ENCODE peak calls at places on chromosomes 12 and 14, in five cellular contexts. H is H1, M is HepG2, C is GM12878, O is K562. S is an unnamed sample.

GRCh38 chr12:116282371-116283286 is 5.1 kb upstream of the MED13L start:
- DNase-seq in O (peak; percentile 34), H (no peak), M (no peak), C (no peak), S (no peak)

GRCh38 chr14:69887740-69888657 is 8.8 kb downstream of the SMOC1 start:
- DNase-seq in O (no peak), M (peak; percentile 96), C (no peak), H (peak; percentile 10), S (no peak)

GRCh38 chr12:120670667-120671066 is 16.3 kb upstream of the MLEC start:
- DNase-seq in H (no peak), C (peak; percentile 70), M (no peak), O (no peak), S (no peak)

GRCh38 chr14:90624228-90624627 is 192.0 kb downstream of the TTC7B start:
- DNase-seq in C (no peak), M (peak; percentile 42), O (no peak), H (no peak), S (no peak)

GRCh38 chr12:63935361-63935760 is 90.9 kb downstream of the SRGAP1 start:
- DNase-seq in M (no peak), O (no peak), C (no peak), H (no peak), S (no peak)

GRCh38 chr12:91628656-91629055 is 446.0 kb upstream of the DCN start:
- DNase-seq in C (no peak), H (no peak), M (no peak), O (no peak), S (no peak)

GRCh38 chr14:98728024-98728423 is 544.0 kb downstream of the BCL11B start:
- DNase-seq in M (no peak), C (no peak), H (no peak), O (no peak), S (no peak)

GRCh38 chr12:114673169-114673833 is 10.7 kb downstream of the TBX3 start:
- DNase-seq in O (no peak), H (peak; percentile 73), C (no peak), M (no peak), S (peak; percentile 78)

GRCh38 chr14:79852975-79853374 is 358.3 kb downstream of the DIO2 start:
- DNase-seq in H (no peak), C (no peak), M (no peak), O (no peak), S (no peak)

GRCh38 chr12:132493482-132494178 is 3.7 kb downstream of the FBRSL1 start:
- DNase-seq in H (no peak), M (peak; percentile 80), C (no peak), O (peak; percentile 50), S (no peak)

GRCh38 chr14:80202888-80203562 is 8.3 kb downstream of the DIO2 start:
- DNase-seq in C (no peak), M (peak; percentile 6), O (peak; percentile 4), H (peak; percentile 93), S (peak; percentile 20)

GRCh38 chr12:100539209-100539608 is 34.3 kb upstream of the GAS2L3 start:
- DNase-seq in M (no peak), O (no peak), H (peak; percentile 61), C (no peak), S (no peak)

GRCh38 chr14:33273978-33274377 is 335.3 kb downstream of the NPAS3 start:
- DNase-seq in M (no peak), C (peak; percentile 2), H (no peak), O (no peak), S (no peak)

GRCh38 chr12:132437252-132438138 is 52.5 kb upstream of the FBRSL1 start:
- DNase-seq in M (peak; percentile 29), O (no peak), H (peak; percentile 69), C (no peak), S (no peak)

GRCh38 chr14:74085047-74085637 is 386 bp downstream of the LIN52 start:
- DNase-seq in O (peak; percentile 21), C (no peak), M (peak; percentile 10), H (no peak), S (peak; percentile 44)

GRCh38 chr14:71362920-71363584 is 455.8 kb downstream of the PCNX1 start:
- DNase-seq in M (no peak), O (no peak), H (no peak), C (peak; percentile 53), S (no peak)

DNA sequence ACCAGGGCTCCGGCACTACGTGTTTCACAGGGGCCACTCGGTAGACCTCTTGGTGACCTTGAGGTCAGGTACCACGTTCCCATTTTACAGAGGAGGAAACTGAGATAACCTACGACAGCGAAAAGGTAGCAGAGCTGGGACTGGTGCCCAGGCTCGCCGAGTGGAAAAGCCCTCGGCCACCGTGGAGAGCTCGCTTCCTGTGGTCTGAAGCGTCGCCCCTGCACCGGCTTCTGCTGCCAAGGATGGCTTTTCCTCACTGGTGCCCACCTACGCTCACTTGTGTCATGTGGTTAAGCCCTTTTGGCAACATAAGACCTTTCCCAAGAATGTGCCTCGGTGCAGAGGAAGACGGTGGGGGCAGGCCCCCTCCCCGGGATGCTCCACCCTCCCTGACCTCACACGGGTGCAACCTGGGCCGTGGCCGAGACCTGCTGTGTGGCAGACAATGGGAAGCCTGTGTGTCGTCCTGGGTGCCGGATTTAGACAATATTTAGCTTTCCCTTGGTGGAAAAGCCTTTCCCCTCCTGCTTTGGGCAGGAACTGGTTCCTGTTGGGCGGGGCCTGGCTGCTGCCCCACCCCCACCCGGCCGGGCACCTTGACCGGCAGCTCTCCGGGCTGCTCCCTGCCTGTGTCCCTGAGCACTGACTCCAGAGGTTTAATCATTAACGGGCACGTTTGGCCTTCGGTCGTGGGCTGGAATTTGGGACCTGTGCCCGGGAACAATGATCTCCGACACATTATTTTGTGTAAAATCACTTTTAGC is 32.4 kb upstream of the PPP1R13B start:
- DNase-seq in M (peak; percentile 97), H (peak; percentile 73), C (no peak), O (peak; percentile 25), S (peak; percentile 51)
- TF ChIP-seq CHD2 in M (peak; percentile 57), H (no peak), C (no peak), O (no peak), S (no peak)

GRCh38 chr12:109626378-109627115 is 53.0 kb downstream of the MVK start:
- DNase-seq in M (no peak), C (no peak), O (no peak), H (no peak), S (no peak)

GRCh38 chr12:109624467-109624866 is 50.9 kb downstream of the MVK start:
- DNase-seq in H (no peak), O (no peak), M (no peak), C (no peak), S (no peak)

GRCh38 chr12:109627633-109628032 is 54.0 kb downstream of the MVK start:
- DNase-seq in H (no peak), O (no peak), M (no peak), C (no peak), S (no peak)

GRCh38 chr12:109625749-109626377 is 52.3 kb downstream of the MVK start:
- DNase-seq in M (no peak), O (no peak), H (no peak), C (no peak), S (no peak)

GRCh38 chr12:109625131-109625559 is 51.6 kb downstream of the MVK start:
- DNase-seq in O (peak; percentile 31), C (no peak), H (no peak), M (no peak), S (peak; percentile 85)
- TF ChIP-seq CTCF in O (no peak), C (no peak), H (no peak), M (no peak), S (peak; percentile 27)

DNA sequence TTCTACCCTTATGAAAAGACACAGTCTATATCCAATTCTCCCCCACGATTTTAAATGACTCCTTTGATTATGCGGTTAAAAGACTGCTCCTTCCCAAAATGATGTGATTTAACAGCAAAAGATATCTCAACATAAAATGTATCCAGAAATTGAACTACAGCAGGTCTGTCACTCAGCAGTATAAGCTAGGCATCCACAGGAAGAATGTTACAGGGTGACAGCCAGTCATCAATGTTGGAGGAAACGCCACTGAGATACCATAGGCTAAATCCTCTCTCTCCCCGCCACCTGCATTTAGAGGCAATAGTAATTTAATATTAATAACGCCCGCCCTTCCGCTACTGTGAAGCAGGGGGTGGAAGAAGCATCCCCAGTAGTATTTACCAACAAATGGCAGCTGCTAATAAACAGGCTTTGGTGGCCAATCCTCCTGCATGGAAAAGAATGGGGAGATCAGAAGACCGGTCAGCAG is 613 bp downstream of the RECQL start:
- DNase-seq in H (no peak), M (no peak), O (no peak), C (peak; percentile 2), S (no peak)
- TF ChIP-seq TAF1 in H (no peak), M (no peak), O (no peak), C (no peak), S (peak; percentile 8)

GRCh38 chr12:53101931-53102781 is 1.1 kb upstream of the SOAT2 start:
- DNase-seq in M (peak; percentile 79), O (peak; percentile 2), C (no peak), H (no peak), S (no peak)

GRCh38 chr12:53098354-53098981 is 1.0 kb downstream of the IGFBP6 start:
- DNase-seq in M (no peak), H (no peak), O (peak; percentile 31), C (no peak), S (no peak)

GRCh38 chr12:53101266-53101665 is 2.0 kb upstream of the SOAT2 start:
- DNase-seq in M (no peak), C (no peak), O (peak; percentile 0), H (no peak), S (no peak)

GRCh38 chr12:53098982-53099651 is 1.6 kb downstream of the IGFBP6 start:
- DNase-seq in H (peak; percentile 97), M (peak; percentile 91), C (no peak), O (peak; percentile 96), S (peak; percentile 90)

DNA sequence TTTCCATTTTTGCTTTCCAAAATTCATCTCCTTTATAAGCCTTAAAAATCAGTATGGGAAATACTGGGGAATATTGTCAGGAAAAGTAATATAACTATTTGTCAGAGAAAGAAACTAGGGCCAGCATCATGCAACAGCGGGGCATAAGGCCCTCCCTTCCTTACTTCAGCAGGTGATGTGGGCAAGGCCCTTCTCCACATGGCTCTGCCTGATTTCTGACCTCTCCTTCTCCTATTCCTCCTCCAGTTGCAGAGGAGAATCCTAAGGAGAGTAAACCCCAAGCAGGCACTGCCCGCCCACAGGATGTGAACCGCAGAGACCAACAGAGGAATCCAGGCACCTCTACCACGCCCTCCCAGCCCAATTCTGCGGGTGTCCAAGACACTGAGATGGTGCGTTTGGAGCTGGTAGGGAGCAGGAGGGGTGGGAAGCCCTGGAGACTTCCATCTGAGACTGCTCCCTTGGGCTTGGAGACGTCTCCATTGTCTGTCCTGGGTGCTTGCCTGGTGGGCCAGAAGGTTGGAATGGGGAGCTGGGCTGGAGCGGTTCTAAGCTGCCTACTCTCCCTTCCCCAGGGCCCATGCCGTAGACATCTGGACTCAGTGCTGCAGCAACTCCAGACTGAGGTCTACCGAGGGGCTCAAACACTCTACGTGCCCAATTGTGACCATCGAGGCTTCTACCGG is 2.7 kb upstream of the SOAT2 start:
- DNase-seq in M (no peak), H (no peak), O (no peak), C (no peak), S (no peak)
- TF ChIP-seq CHD2 in M (no peak), H (no peak), O (no peak), C (no peak), S (no peak)

DNA sequence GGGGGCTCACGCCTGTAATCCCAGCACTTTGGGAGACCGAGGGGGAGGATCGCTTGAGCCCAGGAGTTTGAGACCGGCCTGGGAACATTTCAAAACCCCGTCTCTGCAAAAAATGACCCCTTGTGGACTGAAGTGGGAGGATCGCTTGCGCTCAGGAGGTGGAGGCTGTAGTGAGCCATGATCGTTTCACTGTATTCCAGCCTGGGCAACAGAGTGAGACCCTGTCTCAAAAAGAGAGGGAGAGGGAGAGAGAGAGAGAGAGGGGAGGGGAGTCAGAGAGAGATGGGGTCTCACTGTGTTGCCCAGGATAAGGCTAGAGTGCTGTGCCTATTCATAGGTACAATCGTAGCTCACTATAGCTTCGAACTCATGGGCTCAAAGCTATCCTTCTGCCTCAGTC is 2.8 kb downstream of the FGD4 start:
- DNase-seq in M (no peak), C (no peak), H (no peak), O (no peak), S (no peak)
- TF ChIP-seq CTCF in M (no peak), C (no peak), H (peak; percentile 20), O (no peak), S (peak; percentile 9)

S was measured in SK-N-SH.